ENCODE peak calls at places on chromosome 19, in nine cellular contexts. U is fibroblast of lung, I is K562, X is thoracic aorta, F is psoas muscle, P is retinal pigment epithelial cell, R is uterus, H is H1, C is left ventricle myocardium inferior. A is an unnamed sample.
A peak's percentile ranks its signal among the peaks of the same experiment; 100 is the strongest.

GRCh38 chr19:19075126-19075525 is 11.3 kb downstream of the SLC25A42 start:
- DNase-seq in P (no peak), C (no peak), H (no peak), X (no peak), U (no peak), I (no peak), F (no peak), R (no peak), A (no peak)

GRCh38 chr19:23075031-23075733 is 41.6 kb upstream of the ZNF730 start:
- DNase-seq in U (peak; percentile 76), X (no peak), C (peak; percentile 57), I (peak; percentile 26), R (peak; percentile 39), P (peak; percentile 52), F (peak; percentile 45), H (peak; percentile 95), A (peak; percentile 24)

GRCh38 chr19:3668331-3669133 is 31.7 kb downstream of the PIP5K1C start:
- DNase-seq in C (no peak), I (no peak), R (peak; percentile 65), X (no peak), U (no peak), P (no peak), F (no peak), H (no peak), A (no peak)

GRCh38 chr19:5403968-5404640 is 51.1 kb upstream of the ZNRF4 start:
- DNase-seq in H (peak; percentile 98), X (peak; percentile 5), I (peak; percentile 83), R (peak; percentile 28), C (peak; percentile 74), P (peak; percentile 39), U (peak; percentile 83), F (peak; percentile 70), A (peak; percentile 79)

GRCh38 chr19:42352216-42352892 is 26.9 kb downstream of the MEGF8 start:
- DNase-seq in P (no peak), U (no peak), F (no peak), C (no peak), X (no peak), R (no peak), I (no peak), H (no peak), A (peak; percentile 44)

GRCh38 chr19:50717891-50718254 is 1.7 kb downstream of the SHANK1 start:
- DNase-seq in C (no peak), F (no peak), X (no peak), H (peak; percentile 69), R (no peak), P (no peak), I (no peak), U (no peak), A (no peak)

GRCh38 chr19:14977128-14977527 is 2.5 kb downstream of the SLC1A6 start:
- DNase-seq in U (no peak), R (no peak), X (no peak), I (no peak), F (no peak), P (no peak), C (no peak), H (no peak), A (no peak)

GRCh38 chr19:56159616-56160271 is 16.1 kb upstream of the GALP start:
- DNase-seq in C (no peak), H (no peak), P (no peak), I (no peak), X (no peak), R (no peak), F (no peak), U (no peak), A (no peak)

GRCh38 chr19:6241056-6241455 is 38.7 kb downstream of the MLLT1 start:
- DNase-seq in P (no peak), H (no peak), C (peak; percentile 12), X (no peak), I (no peak), R (no peak), U (no peak), F (no peak), A (no peak)

GRCh38 chr19:5536337-5536894 is 31.3 kb downstream of the TINCR start:
- DNase-seq in X (no peak), H (peak; percentile 91), I (no peak), R (no peak), F (peak; percentile 27), C (peak; percentile 79), U (peak; percentile 5), P (peak; percentile 59), A (no peak)

GRCh38 chr19:4870025-4870700 is 2.7 kb upstream of the PLIN3 start:
- DNase-seq in I (peak; percentile 74), U (peak; percentile 94), X (peak; percentile 60), P (peak; percentile 40), R (peak; percentile 24), F (peak; percentile 70), C (no peak), H (no peak), A (peak; percentile 61)

GRCh38 chr19:17872251-17873001 is 681 bp downstream of the SLC5A5 start:
- DNase-seq in C (no peak), P (no peak), H (peak; percentile 52), U (no peak), F (no peak), X (no peak), I (no peak), R (no peak), A (peak; percentile 84)

GRCh38 chr19:46514589-46515289 is 19.1 kb upstream of the PNMA8B start:
- DNase-seq in R (no peak), F (no peak), C (no peak), H (peak; percentile 49), I (peak; percentile 56), U (no peak), X (no peak), P (no peak), A (no peak)

GRCh38 chr19:31255863-31256600 is 93.2 kb downstream of the TSHZ3 start:
- DNase-seq in F (no peak), R (no peak), X (no peak), I (no peak), U (no peak), C (no peak), H (peak; percentile 33), P (no peak), A (no peak)

DNA sequence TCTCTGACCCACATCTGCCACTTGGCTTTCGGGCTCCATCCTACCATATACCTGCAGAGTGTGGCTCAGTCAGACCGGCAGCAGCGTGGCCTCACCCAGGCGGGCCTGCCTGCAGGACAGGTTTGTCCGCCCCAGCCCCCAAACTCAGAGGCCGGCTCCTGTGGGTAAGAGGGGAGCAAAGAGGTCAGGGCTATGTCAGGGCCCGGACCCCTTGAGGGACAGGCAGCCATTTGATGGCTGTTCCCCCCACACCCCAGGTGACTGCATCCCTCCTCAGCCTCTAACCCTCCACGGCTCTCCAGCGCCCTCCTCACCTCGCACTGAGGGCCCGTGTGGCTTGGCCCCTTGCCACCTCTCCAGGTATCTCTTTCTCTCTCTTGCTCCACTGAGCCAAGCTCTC is 12.3 kb upstream of the ZBTB32 start:
- DNase-seq in H (no peak), P (no peak), C (no peak), I (no peak), R (no peak), U (no peak), X (no peak), F (no peak), A (no peak)
- TF ChIP-seq CTCF in H (no peak), P (no peak), C (no peak), I (no peak), R (no peak), U (no peak), X (no peak), F (no peak), A (no peak)

GRCh38 chr19:53810891-53811290 is 13.2 kb downstream of the NLRP12 start:
- DNase-seq in C (no peak), H (no peak), I (peak; percentile 3), X (no peak), U (no peak), R (no peak), P (no peak), F (no peak), A (no peak)

GRCh38 chr19:53808710-53809125 is 15.4 kb downstream of the NLRP12 start:
- DNase-seq in I (peak; percentile 1), H (no peak), F (no peak), C (no peak), P (no peak), U (peak; percentile 54), X (no peak), R (no peak), A (no peak)

GRCh38 chr19:53812335-53812734 is 11.8 kb downstream of the NLRP12 start:
- DNase-seq in X (no peak), C (no peak), I (peak; percentile 10), U (no peak), H (peak; percentile 54), P (no peak), R (no peak), F (no peak), A (no peak)

GRCh38 chr19:53810187-53810546 is 13.9 kb downstream of the NLRP12 start:
- DNase-seq in R (no peak), P (no peak), H (no peak), F (no peak), C (no peak), I (peak; percentile 2), U (no peak), X (no peak), A (no peak)

GRCh38 chr19:53809518-53810186 is 14.5 kb downstream of the NLRP12 start:
- DNase-seq in F (no peak), C (no peak), U (no peak), R (no peak), I (peak; percentile 47), P (no peak), X (no peak), H (peak; percentile 90), A (peak; percentile 11)
- TF ChIP-seq CTCF in F (no peak), C (peak; percentile 20), U (no peak), R (no peak), I (peak; percentile 61), P (peak; percentile 26), X (no peak), H (peak; percentile 84), A (no peak)

DNA sequence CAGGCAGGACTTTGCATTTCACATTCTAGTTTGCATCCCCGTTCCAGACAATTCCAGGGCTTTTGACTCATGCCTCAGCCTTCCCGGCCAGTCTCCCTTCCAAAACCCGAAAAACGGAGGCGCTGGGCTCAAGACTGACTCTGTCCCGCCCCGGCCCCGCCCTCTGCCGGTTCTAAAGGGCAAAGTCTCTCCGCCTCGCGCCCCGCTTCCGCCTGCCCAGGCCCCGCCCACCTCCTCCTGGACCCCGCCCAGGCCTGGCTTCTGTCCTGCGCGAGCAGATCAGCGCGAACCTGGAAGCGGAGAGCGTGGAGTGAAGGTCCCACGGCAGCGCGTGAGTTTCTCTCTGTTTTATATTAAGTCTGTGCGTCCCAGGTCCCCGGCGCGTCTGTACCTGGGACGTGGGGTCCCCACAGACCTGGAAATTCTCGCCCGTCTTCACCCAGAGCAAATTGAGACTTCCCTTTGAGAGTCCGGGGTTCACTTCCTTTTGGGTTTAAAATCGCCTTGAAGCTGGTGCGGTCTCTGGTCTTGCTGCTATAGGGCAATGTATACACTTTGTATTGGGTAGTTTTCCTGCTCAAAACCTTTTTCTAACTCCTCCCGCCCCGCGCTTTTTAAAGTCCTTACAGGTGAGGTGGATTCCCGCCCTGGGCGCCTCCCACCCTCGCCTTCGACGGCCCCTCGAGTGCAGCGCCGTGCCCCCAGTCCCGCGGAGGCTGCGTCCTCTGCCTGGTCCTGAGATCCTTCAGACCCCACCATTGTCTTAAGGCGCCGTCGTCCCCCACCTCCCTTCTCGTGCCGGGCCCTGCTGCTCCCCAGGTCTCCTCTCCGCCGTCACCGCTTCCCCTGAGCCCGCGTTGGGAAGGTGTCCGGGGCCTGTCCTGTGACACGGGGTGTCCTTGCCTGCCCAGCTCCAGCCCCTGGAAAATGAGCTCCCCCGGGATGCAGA is 31.2 kb downstream of the ZNF701 start:
- DNase-seq in H (peak; percentile 97), U (peak; percentile 87), F (peak; percentile 96), I (peak; percentile 95), C (peak; percentile 96), R (peak; percentile 95), P (peak; percentile 34), X (peak; percentile 88), A (peak; percentile 96)
- TF ChIP-seq CTCF in H (peak; percentile 53), U (peak; percentile 24), F (peak; percentile 44), I (no peak), C (peak; percentile 57), R (peak; percentile 32), P (peak; percentile 23), X (peak; percentile 45), A (peak; percentile 33)

GRCh38 chr19:54804571-54804970 is 1.2 kb downstream of the KIR2DL4 start:
- DNase-seq in I (no peak), U (no peak), P (no peak), F (no peak), C (no peak), R (no peak), X (no peak), H (no peak), A (no peak)
- TF ChIP-seq CTCF in I (no peak), U (no peak), P (no peak), F (no peak), C (no peak), R (no peak), X (no peak), H (no peak), A (no peak)